ENCODE peak calls at places on chromosomes 2 and 18, in seven cellular contexts. K is NCI-H2081, V is transverse colon, J is astrocyte of the spinal cord, M is glutamatergic neuron, G is fibroblast of villous mesenchyme, S is fibroblast of lung. F is an unnamed sample.

GRCh38 chr2:95215018-95215612 is 7.8 kb downstream of the ZNF892 start:
- DNase-seq in K (no peak), V (no peak), J (no peak), M (no peak), G (no peak), S (peak), F (no peak)

GRCh38 chr2:50953021-50953420 is 78.9 kb downstream of the NRXN1 start:
- DNase-seq in K (no peak), V (no peak), J (peak), M (no peak), G (no peak), S (peak), F (no peak)

GRCh38 chr18:13570856-13571495 is 155.4 kb downstream of the FAM210A start:
- DNase-seq in K (no peak), V (no peak), J (peak), M (no peak), G (peak), S (peak), F (no peak)

GRCh38 chr2:181678033-181678586 is 2.2 kb downstream of the NEUROD1 start:
- DNase-seq in K (no peak), V (peak), J (peak), M (peak), G (peak), S (peak), F (peak)

GRCh38 chr18:13006731-13007550 is 15.8 kb downstream of the CEP192 start:
- DNase-seq in K (no peak), V (no peak), J (no peak), M (no peak), G (peak), S (no peak), F (no peak)

GRCh38 chr2:47189635-47190034 is 34.5 kb upstream of the STPG4 start:
- DNase-seq in K (no peak), V (no peak), J (peak), M (no peak), G (peak), S (peak), F (no peak)

GRCh38 chr18:55607763-55608162 is 19.8 kb upstream of the TCF4 start:
- DNase-seq in K (no peak), V (no peak), J (no peak), M (no peak), G (no peak), S (no peak), F (no peak)

GRCh38 chr2:20627712-20628380 is 23.1 kb downstream of the HS1BP3 start:
- DNase-seq in K (no peak), V (no peak), J (no peak), M (peak), G (no peak), S (no peak), F (no peak)

GRCh38 chr2:211144078-211144477 is 587.7 kb downstream of the CPS1 start:
- DNase-seq in K (no peak), V (no peak), J (peak), M (no peak), G (peak), S (peak), F (no peak)

GRCh38 chr2:105763076-105763475 is 18.4 kb downstream of the NCK2 start:
- DNase-seq in K (no peak), V (no peak), J (no peak), M (no peak), G (no peak), S (no peak), F (no peak)

GRCh38 chr2:12504443-12504842 is 212.3 kb upstream of the TRIB2 start:
- DNase-seq in K (no peak), V (no peak), J (peak), M (no peak), G (peak), S (no peak), F (no peak)

GRCh38 chr18:73614812-73615211 is 532.8 kb downstream of the FBXO15 start:
- DNase-seq in K (no peak), V (no peak), J (peak), M (no peak), G (peak), S (peak), F (no peak)

GRCh38 chr2:100034431-100034830 is 108.0 kb downstream of the AFF3 start:
- DNase-seq in K (no peak), V (no peak), J (no peak), M (no peak), G (no peak), S (no peak), F (no peak)

GRCh38 chr2:8856176-8856575 is 18.8 kb upstream of the KIDINS220 start:
- DNase-seq in K (no peak), V (no peak), J (no peak), M (no peak), G (no peak), S (no peak), F (no peak)

GRCh38 chr18:78724214-78724834 is 255.3 kb upstream of the SALL3 start:
- DNase-seq in K (no peak), V (no peak), J (no peak), M (no peak), G (no peak), S (no peak), F (no peak)

GRCh38 chr2:176129013-176129796 is at the start of gene HOXD8:
- DNase-seq in K (peak), V (peak), J (peak), M (peak), G (peak), S (peak), F (peak)

GRCh38 chr2:150141241-150142001 is 346.0 kb downstream of the RND3 start:
- DNase-seq in K (peak), V (no peak), J (peak), M (no peak), G (no peak), S (no peak), F (no peak)

GRCh38 chr18:49021433-49022129 is 70.8 kb upstream of the SMAD7 start:
- DNase-seq in K (no peak), V (peak), J (peak), M (no peak), G (peak), S (peak), F (peak)

GRCh38 chr2:8380026-8380425 is 301.8 kb upstream of the ID2 start:
- DNase-seq in K (no peak), V (no peak), J (no peak), M (no peak), G (no peak), S (no peak), F (peak)

GRCh38 chr2:66839551-66840320 is 404.8 kb downstream of the MEIS1 start:
- DNase-seq in K (no peak), V (no peak), J (peak), M (no peak), G (no peak), S (peak), F (no peak)

GRCh38 chr2:241224068-241224850 is 35.8 kb downstream of the ANO7 start:
- DNase-seq in K (no peak), V (no peak), J (peak), M (peak), G (peak), S (peak), F (peak)

GRCh38 chr2:140624188-140624587 is 1506.6 kb downstream of the LRP1B start:
- DNase-seq in K (peak), V (no peak), J (no peak), M (no peak), G (no peak), S (no peak), F (no peak)

GRCh38 chr2:120227111-120227991 is 4.2 kb upstream of the TMEM185B start:
- DNase-seq in K (no peak), V (peak), J (no peak), M (no peak), G (no peak), S (no peak), F (no peak)

GRCh38 chr2:218890369-218890768 is 9.7 kb downstream of the WNT10A start:
- DNase-seq in K (no peak), V (no peak), J (no peak), M (no peak), G (no peak), S (no peak), F (no peak)

GRCh38 chr2:240579771-240580614 is 6.5 kb upstream of the CAPN10 start:
- DNase-seq in K (no peak), V (peak), J (peak), M (no peak), G (peak), S (peak), F (no peak)